ENCODE peak calls at places on chromosomes 13 and 19, in nine cellular contexts. X is HCT116, Y is PC-9, L is OCI-LY7, S is GM23248, D is hepatocyte, B is MM.1S, G is SK-N-SH, C is PC-3. U is an unnamed sample. For H3K9me2, the result is how much of the 10 kb centered on the place peaks cover.

GRCh38 chr19:35291259-35291658 is 702 bp upstream of the MAG start:
- DNase-seq in X (no peak), Y (no peak), L (peak), S (no peak), D (no peak), B (peak), G (no peak), C (no peak), U (no peak)

GRCh38 chr13:37715606-37716015 is 117.0 kb upstream of the POSTN start:
- DNase-seq in X (no peak), Y (peak), L (no peak), S (peak), D (no peak), B (no peak), G (no peak), C (peak), U (no peak)

GRCh38 chr19:17327654-17328516 is 6.8 kb downstream of the ANO8 start:
- DNase-seq in X (peak), Y (peak), L (no peak), S (no peak), D (peak), B (no peak), G (peak), C (no peak), U (peak)

GRCh38 chr13:67966065-67966464 is 735.9 kb upstream of the PCDH9 start:
- DNase-seq in X (no peak), Y (no peak), L (no peak), S (no peak), D (no peak), B (no peak), G (no peak), C (no peak), U (peak)

GRCh38 chr19:45059258-45059965 is 16.9 kb downstream of the ZNF296 start:
- DNase-seq in X (peak), Y (peak), L (peak), S (peak), D (peak), B (peak), G (peak), C (peak), U (peak)

GRCh38 chr13:30179547-30180256 is 127.6 kb downstream of the KATNAL1 start:
- DNase-seq in X (no peak), Y (no peak), L (no peak), S (no peak), D (no peak), B (no peak), G (no peak), C (no peak), U (no peak)

GRCh38 chr13:27001705-27002104 is 169.9 kb downstream of the USP12 start:
- DNase-seq in X (no peak), Y (no peak), L (peak), S (no peak), D (no peak), B (no peak), G (no peak), C (no peak), U (no peak)

GRCh38 chr13:97125810-97126738 is 96.1 kb upstream of the MBNL2 start:
- DNase-seq in X (no peak), Y (peak), L (no peak), S (peak), D (peak), B (no peak), G (no peak), C (peak), U (no peak)

GRCh38 chr19:34260771-34261173 is 6.4 kb downstream of the GARRE1 start:
- DNase-seq in X (no peak), Y (no peak), L (no peak), S (peak), D (peak), B (no peak), G (no peak), C (no peak), U (peak)

GRCh38 chr13:106484755-106485193 is 50.7 kb downstream of the EFNB2 start:
- DNase-seq in X (no peak), Y (no peak), L (no peak), S (no peak), D (no peak), B (no peak), G (no peak), C (no peak), U (no peak)

GRCh38 chr13:79477968-79478367 is 3.0 kb upstream of the NDFIP2 start:
- DNase-seq in X (no peak), Y (no peak), L (no peak), S (peak), D (no peak), B (no peak), G (no peak), C (no peak), U (peak)

GRCh38 chr13:19845758-19846157 is 17.7 kb downstream of the ZMYM5 start:
- DNase-seq in X (peak), Y (peak), L (no peak), S (peak), D (peak), B (no peak), G (peak), C (peak), U (no peak)
- H3K9me2 ChIP-seq in X (under half), Y (under half), L (under half), S (under half), D (under half), B (under half), G (under half), C (under half), U (under half)

DNA sequence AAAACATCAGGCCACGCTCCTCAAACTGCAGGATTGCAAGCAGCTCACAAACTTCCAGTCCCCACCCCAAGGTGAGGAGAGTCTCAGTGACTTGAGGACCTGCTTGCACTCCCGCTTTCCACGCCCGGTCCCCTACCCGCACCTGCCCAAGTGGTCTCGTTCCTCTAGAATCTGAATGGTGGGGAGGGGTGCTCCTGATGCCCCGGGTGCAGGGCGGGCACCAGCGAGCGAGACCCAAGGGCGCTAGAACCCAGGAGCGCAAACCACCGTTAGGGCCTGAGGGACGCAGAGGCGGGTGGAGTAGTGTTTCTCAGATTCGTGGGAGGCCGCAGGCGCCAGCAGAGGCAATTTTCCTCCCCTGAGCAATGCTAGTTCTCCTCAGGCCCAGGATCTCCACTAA is 40.3 kb downstream of the SOX1 start:
- DNase-seq in X (no peak), Y (no peak), L (no peak), S (no peak), D (no peak), B (no peak), G (no peak), C (no peak), U (no peak)
- H3K9me2 ChIP-seq in X (under half), Y (under half), L (under half), S (under half), D (under half), B (under half), G (under half), C (under half), U (under half)

DNA sequence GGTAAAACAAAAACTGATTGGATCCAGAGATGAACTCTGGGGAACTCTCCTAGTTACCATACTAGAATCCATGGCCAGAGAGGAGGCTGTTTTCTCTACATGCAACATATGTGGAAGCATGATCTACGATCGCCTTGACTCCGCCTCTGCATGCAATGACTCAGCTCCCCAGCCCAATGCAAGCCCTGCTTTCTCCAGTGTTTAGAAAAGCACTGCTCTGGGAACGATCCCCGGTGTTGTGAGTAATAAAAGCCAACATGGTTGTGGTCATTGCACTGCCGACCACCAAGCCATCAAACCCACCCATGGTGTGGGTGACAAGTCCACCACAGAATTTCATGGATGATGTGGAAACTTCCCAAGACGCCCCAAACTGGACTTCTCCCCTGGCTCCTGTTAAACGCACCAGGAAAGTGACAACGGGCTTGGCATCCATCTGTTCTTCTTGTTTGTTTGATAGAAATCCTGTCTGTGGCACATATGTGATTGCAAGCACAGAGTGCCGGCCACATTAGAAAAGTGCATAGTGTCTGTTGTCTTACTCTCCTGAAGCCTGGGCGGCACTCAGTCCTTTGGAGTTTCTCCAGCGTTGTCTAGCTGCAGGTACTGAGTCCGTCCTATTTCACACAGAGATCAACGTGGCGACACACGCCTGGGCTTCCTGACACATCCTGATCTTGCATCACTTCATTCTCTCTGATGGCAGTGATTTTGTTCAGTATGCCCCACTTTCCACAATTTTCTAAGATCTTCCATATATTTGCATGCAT is 36.4 kb upstream of the VSTM2B start:
- DNase-seq in X (no peak), Y (no peak), L (no peak), S (no peak), D (no peak), B (no peak), G (no peak), C (no peak), U (no peak)
- H3K9me2 ChIP-seq in X (under half), Y (under half), L (under half), S (under half), D (under half), B (under half), G (under half), C (under half), U (under half)

DNA sequence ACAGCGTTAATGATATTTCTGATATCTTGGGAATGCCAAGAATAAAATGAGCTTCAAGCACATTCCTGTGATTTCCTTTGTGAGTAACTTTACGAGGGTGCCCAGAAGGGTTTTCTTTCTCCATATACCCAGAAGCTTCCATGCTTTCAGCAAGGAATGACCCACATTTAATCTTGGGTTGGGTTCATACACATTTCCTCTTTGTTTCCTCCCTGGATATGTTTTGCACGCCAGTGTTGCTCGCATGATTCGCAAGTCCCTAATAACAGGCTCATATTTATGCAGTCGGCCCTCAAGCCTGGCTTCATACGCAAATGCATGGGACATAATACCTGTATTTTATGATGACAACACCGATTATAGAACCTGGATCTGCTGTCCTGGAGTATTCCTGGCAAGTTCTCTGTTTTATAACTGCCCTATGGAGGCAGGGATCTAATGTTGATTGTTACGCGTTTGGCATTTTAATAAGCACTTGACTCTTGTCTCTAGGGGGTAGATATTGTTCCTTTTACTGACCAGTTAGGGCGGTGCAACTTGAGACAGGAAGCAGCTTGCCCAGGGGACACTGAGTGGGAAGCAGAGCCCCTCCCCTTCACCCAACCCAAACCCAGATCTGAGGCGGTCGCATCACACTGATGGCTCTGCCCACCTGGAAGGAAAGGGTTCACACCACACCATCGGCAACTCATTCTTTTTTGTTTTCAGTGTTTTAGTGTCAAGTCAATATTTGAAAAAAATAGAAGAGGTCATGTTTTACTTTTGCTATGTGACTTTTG is 220.4 kb upstream of the SOX1 start:
- DNase-seq in X (no peak), Y (no peak), L (no peak), S (no peak), D (no peak), B (no peak), G (no peak), C (no peak), U (peak)
- H3K9me2 ChIP-seq in X (under half), Y (under half), L (under half), S (under half), D (under half), B (under half), G (under half), C (under half), U (under half)

DNA sequence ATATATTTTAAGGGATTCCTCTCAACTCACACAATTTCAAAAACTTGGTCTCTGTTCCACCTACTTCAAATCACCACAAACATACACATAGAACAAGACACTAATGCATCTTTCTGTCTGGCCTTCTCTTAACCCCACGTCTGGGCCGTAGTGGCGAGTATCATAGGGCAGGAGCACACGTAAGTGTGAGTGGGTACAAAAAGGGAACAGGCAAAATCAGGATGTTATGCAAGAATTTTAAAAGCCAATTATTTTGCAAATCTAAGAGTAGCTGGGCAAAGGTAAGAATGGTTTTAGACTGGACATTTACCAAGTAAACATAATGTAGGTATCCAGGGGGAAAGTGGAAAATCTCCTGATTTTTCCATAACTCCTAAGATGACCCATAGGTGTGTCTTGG is 35.1 kb downstream of the MTMR6 start:
- DNase-seq in X (no peak), Y (no peak), L (no peak), S (no peak), D (no peak), B (no peak), G (no peak), C (no peak), U (no peak)
- H3K9me2 ChIP-seq in X (under half), Y (under half), L (under half), S (under half), D (under half), B (under half), G (under half), C (under half), U (under half)

U was measured in GM23338.